ENCODE peak calls at places on chromosome 16, in five cellular contexts. One of them, this sample, is unnamed.

GRCh38 chr16:49701867-49702494 is 153.9 kb downstream of the ZNF423 start:
- DNase-seq in hepatocyte: peak
- DNase-seq in neural progenitor cell: peak
- DNase-seq in PC-3: no peak
- DNase-seq in HCT116: no peak
- DNase-seq in this sample: peak

GRCh38 chr16:4601317-4602186 is 13.1 kb downstream of the UBALD1 start:
- DNase-seq in hepatocyte: no peak
- DNase-seq in neural progenitor cell: no peak
- DNase-seq in PC-3: no peak
- DNase-seq in HCT116: no peak
- DNase-seq in this sample: no peak

GRCh38 chr16:69910964-69911363 is 40.2 kb upstream of the CLEC18A start:
- DNase-seq in hepatocyte: no peak
- DNase-seq in neural progenitor cell: no peak
- DNase-seq in PC-3: no peak
- DNase-seq in HCT116: no peak
- DNase-seq in this sample: no peak

GRCh38 chr16:57984443-57985203 is 13.7 kb upstream of the CNGB1 start:
- DNase-seq in hepatocyte: peak
- DNase-seq in neural progenitor cell: peak
- DNase-seq in PC-3: no peak
- DNase-seq in HCT116: no peak
- DNase-seq in this sample: peak

GRCh38 chr16:74743045-74743667 is 31.5 kb downstream of the FA2H start:
- DNase-seq in hepatocyte: peak
- DNase-seq in neural progenitor cell: no peak
- DNase-seq in PC-3: peak
- DNase-seq in HCT116: no peak
- DNase-seq in this sample: no peak

GRCh38 chr16:79434771-79435170 is 165.8 kb downstream of the MAF start:
- DNase-seq in hepatocyte: no peak
- DNase-seq in neural progenitor cell: no peak
- DNase-seq in PC-3: no peak
- DNase-seq in HCT116: no peak
- DNase-seq in this sample: no peak

GRCh38 chr16:79912592-79913310 is 312.2 kb upstream of the MAF start:
- DNase-seq in hepatocyte: no peak
- DNase-seq in neural progenitor cell: no peak
- DNase-seq in PC-3: no peak
- DNase-seq in HCT116: no peak
- DNase-seq in this sample: no peak

GRCh38 chr16:82580293-82580900 is 46.4 kb upstream of the CDH13 start:
- DNase-seq in hepatocyte: peak
- DNase-seq in neural progenitor cell: peak
- DNase-seq in PC-3: peak
- DNase-seq in HCT116: peak
- DNase-seq in this sample: peak

GRCh38 chr16:46768809-46769208 is 20.7 kb upstream of the MYLK3 start:
- DNase-seq in hepatocyte: peak
- DNase-seq in neural progenitor cell: no peak
- DNase-seq in PC-3: no peak
- DNase-seq in HCT116: no peak
- DNase-seq in this sample: no peak

GRCh38 chr16:74691093-74691855 is 9.4 kb downstream of the MLKL start:
- DNase-seq in hepatocyte: no peak
- DNase-seq in neural progenitor cell: no peak
- DNase-seq in PC-3: no peak
- DNase-seq in HCT116: no peak
- DNase-seq in this sample: no peak

GRCh38 chr16:17392857-17393421 is 77.8 kb downstream of the XYLT1 start:
- DNase-seq in hepatocyte: no peak
- DNase-seq in neural progenitor cell: peak
- DNase-seq in PC-3: no peak
- DNase-seq in HCT116: no peak
- DNase-seq in this sample: peak

GRCh38 chr16:28140788-28141618 is 70.8 kb downstream of the XPO6 start:
- DNase-seq in hepatocyte: no peak
- DNase-seq in neural progenitor cell: no peak
- DNase-seq in PC-3: no peak
- DNase-seq in HCT116: no peak
- DNase-seq in this sample: peak

GRCh38 chr16:20938426-20938825 is 37.9 kb downstream of the LYRM1 start:
- DNase-seq in hepatocyte: no peak
- DNase-seq in neural progenitor cell: no peak
- DNase-seq in PC-3: peak
- DNase-seq in HCT116: no peak
- DNase-seq in this sample: no peak

GRCh38 chr16:1430759-1431496 is at the start of gene PERCC1:
- DNase-seq in hepatocyte: peak
- DNase-seq in neural progenitor cell: no peak
- DNase-seq in PC-3: peak
- DNase-seq in HCT116: no peak
- DNase-seq in this sample: no peak

GRCh38 chr16:1534021-1535020 is 855 bp downstream of the TMEM204 start:
- DNase-seq in hepatocyte: no peak
- DNase-seq in neural progenitor cell: no peak
- DNase-seq in PC-3: no peak
- DNase-seq in HCT116: no peak
- DNase-seq in this sample: no peak

GRCh38 chr16:1950047-1950446 is 4.4 kb downstream of the RPL3L start:
- DNase-seq in hepatocyte: no peak
- DNase-seq in neural progenitor cell: no peak
- DNase-seq in PC-3: no peak
- DNase-seq in HCT116: no peak
- DNase-seq in this sample: no peak

GRCh38 chr16:52497067-52497816 is 49.7 kb downstream of the TOX3 start:
- DNase-seq in hepatocyte: peak
- DNase-seq in neural progenitor cell: no peak
- DNase-seq in PC-3: peak
- DNase-seq in HCT116: no peak
- DNase-seq in this sample: no peak
- TF ChIP-seq EZH2phosphoT487 in hepatocyte: no peak
- TF ChIP-seq EZH2phosphoT487 in neural progenitor cell: no peak
- TF ChIP-seq EZH2phosphoT487 in PC-3: no peak
- TF ChIP-seq EZH2phosphoT487 in HCT116: no peak
- TF ChIP-seq EZH2phosphoT487 in this sample: no peak

DNA sequence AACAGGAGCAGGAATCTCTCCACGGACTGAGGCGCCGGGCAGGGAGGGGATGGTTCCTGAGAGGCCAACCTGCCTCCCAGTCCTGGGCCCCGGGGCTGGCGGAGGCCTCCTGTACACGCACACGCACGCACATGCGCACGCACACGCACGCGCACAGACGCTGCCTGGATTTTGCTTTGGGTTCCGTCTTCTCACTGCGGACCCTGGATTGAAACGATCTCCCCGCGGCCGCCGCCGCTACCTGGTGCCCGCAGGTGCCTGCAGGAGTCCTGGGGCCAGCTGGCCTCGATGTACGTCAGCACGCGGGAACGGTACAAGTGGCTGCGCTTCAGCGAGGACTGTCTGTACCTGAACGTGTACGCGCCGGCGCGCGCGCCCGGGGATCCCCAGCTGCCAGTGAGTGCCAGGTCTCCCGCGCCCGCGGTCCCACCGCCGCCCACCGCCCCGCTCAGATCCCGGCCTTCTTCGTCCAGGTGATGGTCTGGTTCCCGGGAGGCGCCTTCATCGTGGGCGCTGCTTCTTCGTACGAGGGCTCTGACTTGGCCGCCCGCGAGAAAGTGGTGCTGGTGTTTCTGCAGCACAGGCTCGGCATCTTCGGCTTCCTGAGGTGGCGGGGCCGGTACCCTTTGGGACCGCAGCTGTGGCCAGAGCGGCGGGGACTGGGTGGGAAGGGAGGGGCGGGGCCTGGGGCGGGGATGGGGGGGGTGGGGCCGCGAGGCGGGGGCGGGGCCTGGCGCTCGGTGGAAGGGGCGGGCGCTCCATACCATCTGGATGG is 12.2 kb downstream of the CES4A start:
- DNase-seq in hepatocyte: peak
- DNase-seq in neural progenitor cell: peak
- DNase-seq in PC-3: peak
- DNase-seq in HCT116: no peak
- DNase-seq in this sample: peak
- H2AFZ ChIP-seq in hepatocyte: peak
- H2AFZ ChIP-seq in neural progenitor cell: peak
- H2AFZ ChIP-seq in PC-3: peak
- H2AFZ ChIP-seq in HCT116: no peak
- H2AFZ ChIP-seq in this sample: peak

GRCh38 chr16:26645629-26646028 is 421.1 kb upstream of the C16orf82 start:
- DNase-seq in hepatocyte: peak
- DNase-seq in neural progenitor cell: peak
- DNase-seq in PC-3: no peak
- DNase-seq in HCT116: no peak
- DNase-seq in this sample: peak
- TF ChIP-seq CTCF in hepatocyte: peak
- TF ChIP-seq CTCF in neural progenitor cell: peak
- TF ChIP-seq CTCF in PC-3: no peak
- TF ChIP-seq CTCF in HCT116: no peak
- TF ChIP-seq CTCF in this sample: peak

DNA sequence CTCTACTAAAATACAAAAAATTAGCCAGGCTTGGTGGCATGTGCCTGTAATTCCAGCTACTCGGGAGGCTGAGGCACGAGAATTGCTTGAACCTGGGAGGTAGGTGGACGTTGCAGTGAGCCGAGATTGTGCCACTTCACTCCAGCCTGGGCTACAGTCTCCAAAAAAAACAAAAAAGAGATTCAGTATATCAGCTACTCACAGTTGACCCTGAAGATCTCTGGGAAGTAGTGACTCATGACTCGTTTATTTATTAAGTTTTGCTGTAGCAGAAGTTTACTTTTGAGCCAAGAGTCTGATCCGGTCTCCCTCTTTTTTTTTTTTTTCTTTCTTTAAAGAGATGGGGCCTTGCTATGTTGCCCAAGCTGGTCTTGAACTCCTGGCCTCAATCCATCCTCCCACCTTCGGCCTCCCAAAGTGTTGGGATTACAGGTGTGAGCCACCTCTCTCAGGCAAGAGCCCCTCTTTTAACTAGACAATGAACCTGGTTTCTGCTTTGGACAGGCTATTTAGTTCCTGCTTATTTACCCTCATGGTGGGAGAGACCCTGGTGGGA is 4.4 kb downstream of the MVP start:
- DNase-seq in hepatocyte: no peak
- DNase-seq in neural progenitor cell: no peak
- DNase-seq in PC-3: peak
- DNase-seq in HCT116: no peak
- DNase-seq in this sample: no peak
- TF ChIP-seq EZH2phosphoT487 in hepatocyte: no peak
- TF ChIP-seq EZH2phosphoT487 in neural progenitor cell: no peak
- TF ChIP-seq EZH2phosphoT487 in PC-3: no peak
- TF ChIP-seq EZH2phosphoT487 in HCT116: no peak
- TF ChIP-seq EZH2phosphoT487 in this sample: no peak